ENCODE peak calls at places on chromosome 14, in nine cellular contexts. Z, E, C, T, F, Q, J, V and A are unnamed samples.
A peak's percentile ranks its signal among the peaks of the same experiment; 100 is the strongest.

GRCh38 chr14:95156765-95157194 is 549 bp downstream of the DICER1 start:
- DNase-seq in J (peak; percentile 37), Z (peak; percentile 55), F (no peak), C (peak; percentile 65), V (peak; percentile 48), E (peak; percentile 20), Q (peak; percentile 46), T (peak; percentile 21), A (peak; percentile 44)

GRCh38 chr14:36773136-36773540 is 111.5 kb downstream of the PAX9 start:
- DNase-seq in E (no peak), J (no peak), V (no peak), T (peak; percentile 44), Z (no peak), Q (no peak), F (no peak), C (no peak), A (no peak)

GRCh38 chr14:39946796-39947195 is 514.6 kb upstream of the FBXO33 start:
- DNase-seq in T (no peak), E (no peak), C (no peak), Q (no peak), Z (no peak), F (no peak), V (no peak), J (no peak), A (no peak)

GRCh38 chr14:73743431-73743931 is 29.3 kb upstream of the PNMA1 start:
- DNase-seq in T (no peak), C (peak; percentile 71), J (no peak), Z (no peak), V (peak; percentile 68), E (no peak), F (no peak), Q (no peak), A (peak; percentile 86)

GRCh38 chr14:62745496-62745895 is 299.8 kb downstream of the KCNH5 start:
- DNase-seq in E (no peak), V (no peak), C (no peak), Q (no peak), J (no peak), F (no peak), Z (no peak), T (no peak), A (no peak)

GRCh38 chr14:104281768-104282301 is 143.4 kb downstream of the KIF26A start:
- DNase-seq in J (peak; percentile 16), F (no peak), C (peak; percentile 54), Z (no peak), E (no peak), V (no peak), T (no peak), Q (peak; percentile 21), A (peak; percentile 71)

GRCh38 chr14:24429395-24430142 is at the start of the genes CBLN3 and KHNYN:
- DNase-seq in Q (peak; percentile 92), F (no peak), T (peak; percentile 96), C (peak; percentile 95), V (peak; percentile 90), Z (peak; percentile 93), E (peak; percentile 95), J (peak; percentile 93), A (peak; percentile 92)

GRCh38 chr14:60310086-60310684 is 61.2 kb downstream of the PPM1A start:
- DNase-seq in F (no peak), C (no peak), V (no peak), J (no peak), T (no peak), E (no peak), Q (no peak), Z (no peak), A (no peak)

GRCh38 chr14:49769171-49769570 is 1.2 kb downstream of the KLHDC2 start:
- DNase-seq in J (no peak), E (peak; percentile 58), C (no peak), V (peak; percentile 21), Q (peak; percentile 39), F (no peak), T (no peak), Z (no peak), A (no peak)

GRCh38 chr14:37673439-37673838 is 78.0 kb downstream of the TTC6 start:
- DNase-seq in E (no peak), J (no peak), Q (no peak), V (no peak), T (no peak), Z (no peak), F (no peak), C (no peak), A (no peak)

GRCh38 chr14:30267141-30267540 is 291.8 kb upstream of the G2E3 start:
- DNase-seq in F (no peak), T (no peak), E (peak; percentile 32), J (no peak), Q (no peak), C (no peak), Z (no peak), V (no peak), A (no peak)

GRCh38 chr14:61489002-61489401 is 167.6 kb downstream of the PRKCH start:
- DNase-seq in T (no peak), F (no peak), Q (no peak), J (no peak), C (no peak), E (peak; percentile 55), V (no peak), Z (no peak), A (no peak)

GRCh38 chr14:37013116-37013515 is 159.3 kb downstream of the SLC25A21 start:
- DNase-seq in E (no peak), Q (no peak), F (no peak), V (no peak), T (no peak), C (no peak), J (no peak), Z (no peak), A (no peak)

GRCh38 chr14:91582761-91583160 is 72.7 kb upstream of the PPP4R3A start:
- DNase-seq in V (no peak), Z (no peak), J (no peak), C (no peak), Q (no peak), E (no peak), T (no peak), F (no peak), A (no peak)

GRCh38 chr14:76274324-76274723 is 101.6 kb upstream of the ESRRB start:
- DNase-seq in Z (no peak), E (no peak), F (no peak), C (no peak), T (no peak), Q (no peak), V (no peak), J (no peak), A (no peak)

GRCh38 chr14:64654931-64655330 is 49.3 kb upstream of the PLEKHG3 start:
- DNase-seq in J (no peak), F (no peak), C (no peak), E (no peak), Z (no peak), T (no peak), Q (no peak), V (no peak), A (no peak)

GRCh38 chr14:104932676-104933631 is 8.3 kb downstream of the PLD4 start:
- DNase-seq in F (no peak), Z (peak; percentile 88), Q (peak; percentile 88), V (peak; percentile 47), E (peak; percentile 79), C (peak; percentile 94), T (peak; percentile 89), J (peak; percentile 87), A (peak; percentile 86)

GRCh38 chr14:49044981-49045380 is 541.2 kb downstream of the RPS29 start:
- DNase-seq in T (no peak), V (no peak), Q (no peak), C (no peak), E (no peak), Z (no peak), J (no peak), F (no peak), A (no peak)

DNA sequence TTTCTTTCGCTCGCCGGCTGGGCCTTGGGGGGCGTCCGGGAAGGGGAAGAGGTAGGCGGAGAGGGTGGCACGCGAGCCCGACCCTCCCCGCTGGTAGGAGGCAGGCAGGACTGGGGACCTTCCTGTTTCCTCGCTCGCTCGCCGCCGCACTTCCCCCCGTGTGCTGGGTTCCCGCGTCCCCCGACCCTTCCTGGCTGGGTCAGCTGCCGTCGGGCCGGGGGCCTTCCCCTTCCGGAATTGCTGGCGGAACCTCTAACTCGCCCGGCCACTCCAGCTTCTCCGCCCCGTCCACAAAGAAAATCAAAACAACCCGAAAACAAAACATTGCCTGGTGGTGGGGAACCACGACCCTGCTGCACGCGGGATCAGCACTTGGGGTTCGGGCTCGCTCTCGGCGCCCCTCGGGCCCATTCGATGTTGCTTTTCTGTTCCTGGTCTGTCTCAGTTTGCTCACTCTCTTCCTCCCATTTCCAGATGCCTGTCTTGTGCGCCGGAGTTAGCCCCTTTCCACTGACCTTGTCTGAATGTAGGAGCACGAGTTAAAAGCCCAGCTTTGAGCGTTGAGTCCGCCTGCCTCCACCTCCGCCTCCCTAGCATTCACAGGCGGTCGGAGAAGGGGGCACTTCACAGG is 554 bp downstream of the PAPOLA start:
- DNase-seq in V (peak; percentile 74), Q (peak; percentile 59), T (peak; percentile 51), C (peak; percentile 77), E (peak; percentile 43), F (no peak), Z (peak; percentile 68), J (peak; percentile 44), A (no peak)
- H3K4me1 ChIP-seq in V (peaks cover 33% of the 10 kb centered on the region), Q (peaks cover 27% of the 10 kb centered on the region), T (peaks cover 28% of the 10 kb centered on the region), C (peaks cover 7% of the 10 kb centered on the region), E (no peaks in the 10 kb centered on the region), F (peaks cover 7% of the 10 kb centered on the region), Z (peaks cover 14% of the 10 kb centered on the region), J (peaks cover 4% of the 10 kb centered on the region), A (peaks cover 23% of the 10 kb centered on the region)

GRCh38 chr14:81269100-81269978 is 48.6 kb upstream of the GTF2A1 start:
- DNase-seq in E (peak; percentile 78), C (no peak), J (no peak), Z (peak; percentile 68), T (peak; percentile 77), V (peak; percentile 71), Q (no peak), F (peak; percentile 26), A (no peak)
- TF ChIP-seq CTCF in E (peak; percentile 69), C (peak; percentile 54), J (peak; percentile 83), Z (peak; percentile 71), T (peak; percentile 77), V (peak; percentile 94), Q (peak; percentile 80), F (peak; percentile 63), A (peak; percentile 64)

GRCh38 chr14:55123101-55123500 is 6.0 kb upstream of the LGALS3 start:
- DNase-seq in J (peak; percentile 73), T (no peak), Q (no peak), Z (no peak), E (peak; percentile 84), V (no peak), C (no peak), F (no peak), A (no peak)
- H3K4me1 ChIP-seq in J (peaks cover 27% of the 10 kb centered on the region), T (peaks cover 27% of the 10 kb centered on the region), Q (peaks cover 24% of the 10 kb centered on the region), Z (peaks cover 23% of the 10 kb centered on the region), E (peaks cover 16% of the 10 kb centered on the region), V (no peaks in the 10 kb centered on the region), C (peaks cover 6% of the 10 kb centered on the region), F (peaks cover 6% of the 10 kb centered on the region), A (peaks cover 61% of the 10 kb centered on the region)

DNA sequence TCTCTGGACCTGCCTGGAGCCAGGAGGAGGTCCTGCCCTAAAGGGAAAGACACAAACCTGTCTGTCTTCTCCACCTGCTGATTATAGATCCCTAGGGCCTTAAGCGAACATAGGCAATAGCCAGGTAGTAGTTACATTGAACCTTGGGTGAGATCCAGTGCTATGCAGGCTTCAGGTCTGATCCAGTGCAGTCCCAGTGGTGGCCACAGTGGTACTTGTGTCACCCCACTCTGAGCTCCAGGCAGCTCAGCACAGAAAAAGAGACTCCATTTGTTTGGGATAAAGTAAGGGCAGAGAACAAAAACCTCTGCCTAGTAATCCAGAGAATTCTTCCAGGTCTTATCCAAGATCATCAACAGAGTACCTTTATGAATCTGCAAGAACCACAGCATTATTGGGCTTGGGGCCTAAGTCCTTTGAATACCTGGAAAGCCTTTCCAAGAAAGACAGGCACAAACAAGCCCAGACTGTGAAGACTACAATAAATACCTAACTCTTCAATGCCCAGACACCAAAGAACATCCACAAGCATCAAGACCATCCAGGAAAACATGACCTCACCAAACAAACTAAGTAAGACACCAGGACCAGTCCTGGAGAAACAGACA is 60.4 kb upstream of the KTN1 start:
- DNase-seq in E (no peak), C (no peak), Z (no peak), T (no peak), Q (no peak), J (no peak), V (no peak), F (no peak), A (no peak)
- TF ChIP-seq CTCF in E (no peak), C (no peak), Z (no peak), T (no peak), Q (no peak), J (no peak), V (no peak), F (no peak), A (no peak)